ENCODE peak calls at places on chromosomes 12 and 14, in eight cellular contexts. G is stimulated activated CD8-positive, alpha-beta memory T cell treated with anti-CD3 and anti-CD28 coated beads, Interleukin-4, amount 100 ng/mL, for 24 hours; E is neural progenitor cell; C is Peyer's patch; F is iris pigment epithelial cell; J is tibial artery; M is choroid plexus epithelial cell; N is activated T-helper 1 cell treated with anti-CD3 and anti-CD28 coated beads, Interleukin-2, amount 50 U/mL, for 16 hours. A is an unnamed sample.

GRCh38 chr12:53612978-53613377 is 13.2 kb downstream of the ATF7 start:
- DNase-seq in G (no peak), E (no peak), C (no peak), F (no peak), J (no peak), M (no peak), N (no peak), A (no peak)

GRCh38 chr12:50960130-50960529 is 7.8 kb downstream of the HIGD1C start:
- DNase-seq in G (no peak), E (no peak), C (no peak), F (peak), J (no peak), M (peak), N (no peak), A (no peak)

GRCh38 chr14:105880616-105881015 is 354.2 kb downstream of the TMEM121 start:
- DNase-seq in G (no peak), E (no peak), C (peak), F (no peak), J (peak), M (no peak), N (no peak), A (no peak)

GRCh38 chr14:100615736-100616695 is 28.8 kb upstream of the BEGAIN start:
- DNase-seq in G (no peak), E (no peak), C (no peak), F (no peak), J (no peak), M (no peak), N (no peak), A (no peak)

GRCh38 chr12:27975222-27976136 is 2.9 kb upstream of the PTHLH start:
- DNase-seq in G (no peak), E (peak), C (no peak), F (peak), J (no peak), M (peak), N (no peak), A (peak)

GRCh38 chr14:52862652-52863338 is 71.4 kb upstream of the GNPNAT1 start:
- DNase-seq in G (no peak), E (no peak), C (no peak), F (peak), J (no peak), M (peak), N (no peak), A (no peak)

GRCh38 chr12:71972441-71973074 is 33.9 kb downstream of the TPH2 start:
- DNase-seq in G (no peak), E (no peak), C (no peak), F (no peak), J (no peak), M (no peak), N (no peak), A (no peak)

GRCh38 chr14:60165547-60165876 is 314 bp upstream of the DHRS7 start:
- DNase-seq in G (no peak), E (no peak), C (no peak), F (no peak), J (no peak), M (no peak), N (no peak), A (no peak)

GRCh38 chr12:102376251-102376747 is 104.1 kb downstream of the IGF1 start:
- DNase-seq in G (no peak), E (no peak), C (no peak), F (peak), J (no peak), M (no peak), N (no peak), A (no peak)

A was measured in psoas muscle.